ENCODE peak calls at places on chromosome 15, in seven cellular contexts. Z is hepatocyte, Y is adrenal gland, U is psoas muscle, G is H1, F is heart right ventricle, B is sigmoid colon. X is an unnamed sample.

GRCh38 chr15:90240856-90241255 is 6.8 kb downstream of the GDPGP1 start:
- DNase-seq in Z (no peak), Y (no peak), U (no peak), G (no peak), F (no peak), B (no peak), X (no peak)

GRCh38 chr15:36332301-36332700 is 247.1 kb upstream of the CDIN1 start:
- DNase-seq in Z (no peak), Y (no peak), U (no peak), G (no peak), F (no peak), B (no peak), X (no peak)

GRCh38 chr15:36075333-36075732 is 504.1 kb upstream of the CDIN1 start:
- DNase-seq in Z (no peak), Y (no peak), U (no peak), G (no peak), F (no peak), B (no peak), X (no peak)

GRCh38 chr15:99976000-99976399 is 242.8 kb upstream of the LYSMD4 start:
- DNase-seq in Z (no peak), Y (no peak), U (peak; percentile 30), G (no peak), F (no peak), B (no peak), X (no peak)

GRCh38 chr15:72136170-72137051 is 18.2 kb downstream of the SENP8 start:
- DNase-seq in Z (no peak), Y (no peak), U (no peak), G (no peak), F (no peak), B (no peak), X (no peak)

GRCh38 chr15:40992241-40992741 is 39.0 kb downstream of the CHAC1 start:
- DNase-seq in Z (no peak), Y (no peak), U (no peak), G (no peak), F (no peak), B (no peak), X (no peak)

GRCh38 chr15:58565620-58566019 is 133.8 kb downstream of the LIPC start:
- DNase-seq in Z (no peak), Y (no peak), U (no peak), G (peak; percentile 3), F (no peak), B (no peak), X (no peak)

GRCh38 chr15:77033417-77033728 is 37.5 kb downstream of the TSPAN3 start:
- DNase-seq in Z (no peak), Y (no peak), U (no peak), G (peak; percentile 43), F (no peak), B (peak; percentile 57), X (peak; percentile 50)

GRCh38 chr15:51267714-51268105 is 70.7 kb downstream of the CYP19A1 start:
- DNase-seq in Z (no peak), Y (no peak), U (no peak), G (peak; percentile 52), F (no peak), B (no peak), X (no peak)

GRCh38 chr15:50182233-50183013 is 427 bp downstream of the SLC27A2 start:
- DNase-seq in Z (peak; percentile 48), Y (no peak), U (peak; percentile 45), G (peak; percentile 85), F (peak; percentile 22), B (no peak), X (no peak)

GRCh38 chr15:54304321-54304720 is 326.1 kb downstream of the UNC13C start:
- DNase-seq in Z (no peak), Y (no peak), U (no peak), G (no peak), F (no peak), B (no peak), X (no peak)

GRCh38 chr15:57751177-57751800 is 44.8 kb downstream of the POLR2M start:
- DNase-seq in Z (peak; percentile 52), Y (no peak), U (no peak), G (no peak), F (no peak), B (no peak), X (no peak)

GRCh38 chr15:68423359-68424028 is 8.5 kb downstream of the ITGA11 start:
- DNase-seq in Z (no peak), Y (no peak), U (no peak), G (no peak), F (no peak), B (no peak), X (peak; percentile 42)

GRCh38 chr15:72861511-72861910 is 78.0 kb upstream of the ADPGK start:
- DNase-seq in Z (no peak), Y (no peak), U (no peak), G (peak; percentile 14), F (no peak), B (no peak), X (no peak)

DNA sequence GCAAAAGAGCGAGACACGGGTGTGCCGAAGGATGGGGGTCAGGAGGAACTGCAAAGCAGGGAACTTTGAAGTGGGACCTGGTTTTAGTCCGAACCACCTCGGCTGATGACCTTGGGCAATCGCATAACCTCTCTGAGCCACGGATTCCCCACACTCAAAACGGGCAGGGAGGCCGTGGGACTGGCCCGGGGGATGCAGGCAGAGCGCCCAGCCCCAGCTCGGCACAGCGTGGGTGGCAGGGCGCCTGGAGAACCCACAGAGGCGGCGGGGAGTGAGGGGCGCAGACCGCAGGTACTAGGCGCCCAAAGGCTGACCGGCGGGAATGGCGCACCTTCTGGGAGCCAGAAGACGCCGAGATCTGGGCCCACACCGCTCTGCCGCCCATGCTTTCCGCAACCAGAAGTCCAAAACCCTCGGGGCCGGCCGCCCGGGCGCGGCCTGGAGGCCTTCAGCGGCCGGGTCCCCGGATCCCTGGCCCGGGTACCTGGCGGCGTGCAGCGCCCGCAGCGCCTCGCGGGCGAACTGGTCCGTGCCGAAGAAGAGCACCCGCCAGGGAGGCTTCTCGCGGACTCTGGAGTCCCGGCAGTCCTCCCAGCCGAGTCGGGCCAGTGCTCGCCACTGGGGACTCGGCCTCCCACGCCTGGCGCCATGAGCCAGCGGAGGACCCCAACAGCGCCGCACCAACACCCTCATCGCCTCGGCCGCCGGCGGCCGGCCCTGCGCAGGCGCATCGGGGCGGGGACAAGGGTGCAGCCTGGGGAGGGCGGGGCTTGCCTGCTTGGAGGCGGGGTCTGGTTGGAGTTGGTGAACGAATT is at the start of gene MTFMT:
- DNase-seq in Z (peak; percentile 95), Y (peak; percentile 91), U (peak; percentile 96), G (peak; percentile 98), F (peak; percentile 95), B (peak; percentile 95), X (peak; percentile 89)
- H3K27ac ChIP-seq in Z (peak within 1 kb of the TSS; percentile 70), Y (peak within 1 kb of the TSS; percentile 64), U (peak within 1 kb of the TSS; percentile 78), G (no peak within 1 kb of the TSS), F (peak within 1 kb of the TSS; percentile 8), B (peak within 1 kb of the TSS; percentile 86), X (peak within 1 kb of the TSS; percentile 85)

DNA sequence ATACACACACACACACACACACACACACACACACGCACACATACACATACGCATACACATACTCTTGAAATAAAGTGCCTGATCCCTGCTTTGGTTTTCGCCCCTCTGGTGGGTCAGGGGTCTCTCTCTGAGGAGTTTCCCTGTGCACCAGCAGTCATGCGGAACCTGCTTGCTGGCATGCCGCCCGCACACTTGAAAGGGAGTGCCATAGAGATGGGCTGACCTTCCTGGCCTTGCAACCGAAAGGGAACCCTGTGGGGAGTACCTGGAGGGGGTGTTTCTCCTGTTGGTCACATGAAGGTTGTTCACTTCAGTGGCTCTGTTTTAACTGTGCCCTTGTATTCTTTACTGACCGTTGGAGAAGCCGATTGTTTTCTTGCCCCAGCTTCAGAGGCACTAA is 752.3 kb downstream of the NR2F2 start:
- DNase-seq in Z (no peak), Y (no peak), U (no peak), G (no peak), F (no peak), B (no peak), X (no peak)
- H3K4me3 ChIP-seq in Z (no peak overlapping the region), Y (no peak overlapping the region), U (no peak overlapping the region), G (no peak overlapping the region), F (no peak overlapping the region), B (no peak overlapping the region), X (no peak overlapping the region)

DNA sequence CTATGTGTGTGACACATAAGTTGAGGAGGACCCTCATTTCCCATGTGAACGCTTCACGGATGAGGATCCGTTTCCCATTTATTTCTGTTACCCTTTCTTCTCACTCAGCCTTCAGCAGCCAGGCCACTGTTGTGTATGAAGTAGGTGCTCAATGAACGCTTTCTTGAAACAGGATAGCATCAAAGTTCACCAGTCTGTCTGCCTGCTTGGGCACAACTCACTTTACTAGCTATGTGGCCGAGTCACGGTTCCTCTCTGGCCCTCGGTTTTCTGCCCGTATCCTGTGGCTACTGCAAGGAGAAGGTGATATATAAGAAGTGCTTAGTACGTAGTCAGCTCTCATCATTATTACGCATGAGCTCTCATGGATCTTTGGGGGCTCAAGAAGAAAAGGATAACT is 22.4 kb downstream of the ACSBG1 start:
- DNase-seq in Z (no peak), Y (peak; percentile 13), U (no peak), G (no peak), F (no peak), B (no peak), X (no peak)
- H3K27ac ChIP-seq in Z (peak overlapping the region; percentile 81), Y (peak overlapping the region; percentile 38), U (peak overlapping the region; percentile 73), G (no peak overlapping the region), F (no peak overlapping the region), B (peak overlapping the region; percentile 64), X (peak overlapping the region; percentile 93)

GRCh38 chr15:94094310-94094709 is 137.1 kb upstream of the MCTP2 start:
- DNase-seq in Z (no peak), Y (no peak), U (no peak), G (no peak), F (no peak), B (no peak), X (no peak)
- H3K4me3 ChIP-seq in Z (no peak overlapping the region), Y (no peak overlapping the region), U (no peak overlapping the region), G (no peak overlapping the region), F (no peak overlapping the region), B (no peak overlapping the region), X (no peak overlapping the region)

GRCh38 chr15:56732881-56733130 is 503 bp downstream of the ZNF280D start:
- DNase-seq in Z (no peak), Y (no peak), U (no peak), G (no peak), F (no peak), B (no peak), X (peak; percentile 68)

GRCh38 chr15:56732135-56732880 is 1.0 kb downstream of the ZNF280D start:
- DNase-seq in Z (no peak), Y (no peak), U (no peak), G (no peak), F (no peak), B (no peak), X (no peak)

GRCh38 chr15:56734013-56734625 is 810 bp upstream of the ZNF280D start:
- DNase-seq in Z (no peak), Y (no peak), U (no peak), G (no peak), F (no peak), B (no peak), X (no peak)

GRCh38 chr15:56733131-56734012 is at the start of gene ZNF280D:
- DNase-seq in Z (no peak), Y (peak; percentile 92), U (peak; percentile 95), G (peak; percentile 82), F (peak; percentile 93), B (peak; percentile 95), X (peak; percentile 88)

GRCh38 chr15:56731571-56731970 is 1.7 kb downstream of the ZNF280D start:
- DNase-seq in Z (no peak), Y (no peak), U (no peak), G (no peak), F (no peak), B (no peak), X (no peak)
- H3K27ac ChIP-seq in Z (no peak overlapping the region), Y (peak overlapping the region; percentile 99), U (peak overlapping the region; percentile 92), G (no peak overlapping the region), F (no peak overlapping the region), B (peak overlapping the region; percentile 95), X (peak overlapping the region; percentile 95)